ENCODE peak calls at places on chromosomes 3 and 15, in seven cellular contexts. V is stimulated activated CD4-positive, alpha-beta T cell treated with anti-CD3 and anti-CD28 coated beads, Interleukin-1b, Interleukin-23, amount 100 ng/mL, for 1 hour; B is mesendoderm; P is GM10248; X is amniotic stem cell; H is fibroblast of the aortic adventitia; W is lower leg skin. C is an unnamed sample.

GRCh38 chr15:48530528-48530927 is 115.0 kb downstream of the FBN1 start:
- DNase-seq in W (no peak), H (no peak), P (no peak), X (no peak), V (no peak), B (no peak), C (no peak)

GRCh38 chr3:125582707-125583106 is 12.6 kb downstream of the OSBPL11 start:
- DNase-seq in V (no peak), P (peak), B (no peak), H (peak), W (no peak), X (no peak), C (no peak)

GRCh38 chr15:90677807-90678790 is 39.0 kb upstream of the BLM start:
- DNase-seq in X (no peak), P (no peak), V (no peak), W (no peak), H (no peak), B (no peak), C (no peak)

GRCh38 chr15:70093070-70093469 is 4.6 kb downstream of the TLE3 start:
- DNase-seq in P (no peak), W (no peak), V (no peak), H (no peak), B (peak), X (no peak), C (no peak)

GRCh38 chr3:146159616-146160232 is 1.3 kb downstream of the PLOD2 start:
- DNase-seq in X (no peak), P (no peak), B (no peak), V (no peak), W (no peak), H (peak), C (no peak)

GRCh38 chr15:43799209-43799944 is 643 bp downstream of the SERINC4 start:
- DNase-seq in W (no peak), V (no peak), H (no peak), P (no peak), X (no peak), B (peak), C (peak)

GRCh38 chr3:20230954-20231353 is 44.9 kb upstream of the SGO1 start:
- DNase-seq in P (no peak), X (no peak), W (no peak), B (no peak), V (no peak), H (no peak), C (no peak)

GRCh38 chr3:134904333-134904771 is 109.3 kb downstream of the EPHB1 start:
- DNase-seq in W (no peak), H (no peak), P (peak), B (no peak), X (no peak), V (no peak), C (no peak)

GRCh38 chr3:146161725-146162047 is 702 bp upstream of the PLOD2 start:
- DNase-seq in X (no peak), H (peak), W (no peak), P (no peak), B (peak), V (no peak), C (peak)

GRCh38 chr3:54262541-54262940 is 140.2 kb downstream of the CACNA2D3 start:
- DNase-seq in P (no peak), W (no peak), V (no peak), B (no peak), X (no peak), H (no peak), C (no peak)

GRCh38 chr3:181695661-181696491 is 15.8 kb upstream of the SOX2 start:
- DNase-seq in B (no peak), V (no peak), W (no peak), P (no peak), H (peak), X (no peak), C (no peak)

GRCh38 chr3:134652409-134652831 is 1.6 kb upstream of the KY start:
- DNase-seq in W (peak), B (no peak), X (no peak), H (peak), P (no peak), V (no peak), C (no peak)

GRCh38 chr15:29393443-29393842 is 123.8 kb upstream of the NSMCE3 start:
- DNase-seq in H (no peak), X (no peak), W (no peak), V (no peak), B (no peak), P (no peak), C (no peak)

GRCh38 chr15:49877117-49877860 is 241.7 kb downstream of the ATP8B4 start:
- DNase-seq in V (no peak), H (peak), W (no peak), P (no peak), X (no peak), B (peak), C (no peak)

GRCh38 chr15:90221251-90221900 is 12.4 kb downstream of the CIB1 start:
- DNase-seq in H (peak), B (peak), W (no peak), P (peak), X (peak), V (no peak), C (peak)

GRCh38 chr15:80607288-80607980 is 87.7 kb upstream of the ABHD17C start:
- DNase-seq in H (no peak), X (no peak), B (no peak), W (no peak), V (no peak), P (no peak), C (no peak)

GRCh38 chr15:42498212-42499038 is 3.0 kb downstream of the SNAP23 start:
- DNase-seq in P (no peak), W (no peak), X (no peak), H (no peak), V (no peak), B (peak), C (peak)

GRCh38 chr3:104763007-104763406 is 603.7 kb upstream of the ALCAM start:
- DNase-seq in P (no peak), W (no peak), H (peak), X (peak), V (no peak), B (no peak), C (no peak)

GRCh38 chr3:104628185-104628789 is 738.4 kb upstream of the ALCAM start:
- DNase-seq in H (peak), W (no peak), X (peak), P (peak), B (peak), V (no peak), C (no peak)

GRCh38 chr15:47293763-47294162 is 423.5 kb upstream of the SEMA6D start:
- DNase-seq in H (peak), B (no peak), V (no peak), W (peak), X (peak), P (no peak), C (no peak)

GRCh38 chr3:115503386-115503785 is 119.9 kb upstream of the GAP43 start:
- DNase-seq in H (no peak), X (no peak), B (no peak), W (no peak), V (no peak), P (no peak), C (no peak)

GRCh38 chr3:181998828-181999227 is 287.1 kb downstream of the SOX2 start:
- DNase-seq in V (no peak), W (no peak), H (no peak), X (no peak), B (peak), P (no peak), C (no peak)

GRCh38 chr3:74613060-74613459 is 1.4 kb downstream of the CNTN3 start:
- DNase-seq in W (no peak), X (no peak), B (no peak), P (no peak), H (no peak), V (no peak), C (no peak)

GRCh38 chr3:194489736-194490612 is 3.2 kb upstream of the ATP13A3 start:
- DNase-seq in P (peak), V (no peak), H (peak), X (no peak), B (no peak), W (no peak), C (no peak)